ENCODE peak calls at places on chromosomes 1 and 21, in nine cellular contexts. Q, Y, E, C, T, R, J, P and L are unnamed samples. For H3K36me3, the result is how much of the 10 kb centered on the place peaks cover.

GRCh38 chr1:160779662-160780397 is 16.1 kb upstream of the LY9 start:
- DNase-seq in Q (peak), Y (no peak), E (no peak), C (peak), T (no peak), R (peak), J (no peak), P (no peak), L (peak)

GRCh38 chr1:224041032-224041431 is 72.9 kb upstream of the FBXO28 start:
- DNase-seq in Q (no peak), Y (no peak), E (no peak), C (no peak), T (no peak), R (no peak), J (no peak), P (no peak), L (no peak)

GRCh38 chr1:154006136-154006535 is 15.6 kb downstream of the RPS27 start:
- DNase-seq in Q (no peak), Y (peak), E (peak), C (no peak), T (peak), R (no peak), J (no peak), P (no peak), L (no peak)

GRCh38 chr1:245715970-245716369 is 561.2 kb downstream of the KIF26B start:
- DNase-seq in Q (no peak), Y (peak), E (peak), C (no peak), T (peak), R (no peak), J (no peak), P (no peak), L (peak)

GRCh38 chr1:238861342-238861741 is 525.0 kb upstream of the CHRM3 start:
- DNase-seq in Q (no peak), Y (peak), E (no peak), C (no peak), T (no peak), R (no peak), J (no peak), P (no peak), L (no peak)

GRCh38 chr1:29355375-29355774 is 119.1 kb downstream of the PTPRU start:
- DNase-seq in Q (no peak), Y (no peak), E (no peak), C (no peak), T (no peak), R (no peak), J (no peak), P (no peak), L (no peak)

GRCh38 chr1:211036701-211037494 is 97.0 kb downstream of the KCNH1 start:
- DNase-seq in Q (no peak), Y (peak), E (peak), C (no peak), T (peak), R (no peak), J (no peak), P (no peak), L (peak)

GRCh38 chr1:102790997-102791396 is 317.3 kb downstream of the COL11A1 start:
- DNase-seq in Q (no peak), Y (peak), E (peak), C (no peak), T (peak), R (no peak), J (no peak), P (no peak), L (no peak)

GRCh38 chr1:168405931-168406330 is 125.3 kb downstream of the TBX19 start:
- DNase-seq in Q (no peak), Y (peak), E (no peak), C (no peak), T (no peak), R (no peak), J (no peak), P (no peak), L (peak)

GRCh38 chr1:59903136-59903754 is 23.3 kb downstream of the CYP2J2 start:
- DNase-seq in Q (no peak), Y (peak), E (peak), C (peak), T (peak), R (peak), J (no peak), P (peak), L (no peak)

GRCh38 chr1:184866991-184867788 is 107.1 kb downstream of the NIBAN1 start:
- DNase-seq in Q (peak), Y (peak), E (peak), C (no peak), T (peak), R (no peak), J (no peak), P (no peak), L (no peak)

GRCh38 chr1:46166521-46167462 is 8.1 kb upstream of the TSPAN1 start:
- DNase-seq in Q (no peak), Y (no peak), E (no peak), C (no peak), T (peak), R (peak), J (no peak), P (no peak), L (no peak)

GRCh38 chr1:24600551-24600950 is 42.6 kb upstream of the SRRM1 start:
- DNase-seq in Q (no peak), Y (no peak), E (no peak), C (no peak), T (no peak), R (no peak), J (no peak), P (no peak), L (no peak)

GRCh38 chr1:246907472-246907871 is 24.3 kb downstream of the AHCTF1 start:
- DNase-seq in Q (no peak), Y (peak), E (peak), C (peak), T (peak), R (peak), J (no peak), P (no peak), L (no peak)

GRCh38 chr1:117573386-117574040 is 32.3 kb upstream of the TENT5C start:
- DNase-seq in Q (no peak), Y (peak), E (peak), C (no peak), T (peak), R (peak), J (no peak), P (no peak), L (peak)

GRCh38 chr1:185063719-185064118 is 18.4 kb downstream of the RNF2 start:
- DNase-seq in Q (no peak), Y (no peak), E (no peak), C (peak), T (no peak), R (no peak), J (no peak), P (no peak), L (no peak)

GRCh38 chr21:37904879-37905278 is 11.4 kb downstream of the KCNJ6 start:
- DNase-seq in Q (no peak), Y (peak), E (no peak), C (no peak), T (peak), R (no peak), J (no peak), P (no peak), L (no peak)

GRCh38 chr1:32239790-32240139 is 7.3 kb upstream of the FAM167B start:
- DNase-seq in Q (no peak), Y (no peak), E (no peak), C (no peak), T (no peak), R (peak), J (no peak), P (no peak), L (no peak)

GRCh38 chr1:32239335-32239734 is 7.7 kb upstream of the FAM167B start:
- DNase-seq in Q (no peak), Y (no peak), E (no peak), C (no peak), T (no peak), R (peak), J (no peak), P (no peak), L (no peak)

GRCh38 chr1:32241011-32241763 is 5.8 kb upstream of the FAM167B start:
- DNase-seq in Q (no peak), Y (peak), E (peak), C (peak), T (peak), R (peak), J (peak), P (peak), L (peak)

GRCh38 chr1:32240140-32240951 is 6.7 kb upstream of the FAM167B start:
- DNase-seq in Q (peak), Y (peak), E (no peak), C (no peak), T (peak), R (peak), J (peak), P (peak), L (peak)

DNA sequence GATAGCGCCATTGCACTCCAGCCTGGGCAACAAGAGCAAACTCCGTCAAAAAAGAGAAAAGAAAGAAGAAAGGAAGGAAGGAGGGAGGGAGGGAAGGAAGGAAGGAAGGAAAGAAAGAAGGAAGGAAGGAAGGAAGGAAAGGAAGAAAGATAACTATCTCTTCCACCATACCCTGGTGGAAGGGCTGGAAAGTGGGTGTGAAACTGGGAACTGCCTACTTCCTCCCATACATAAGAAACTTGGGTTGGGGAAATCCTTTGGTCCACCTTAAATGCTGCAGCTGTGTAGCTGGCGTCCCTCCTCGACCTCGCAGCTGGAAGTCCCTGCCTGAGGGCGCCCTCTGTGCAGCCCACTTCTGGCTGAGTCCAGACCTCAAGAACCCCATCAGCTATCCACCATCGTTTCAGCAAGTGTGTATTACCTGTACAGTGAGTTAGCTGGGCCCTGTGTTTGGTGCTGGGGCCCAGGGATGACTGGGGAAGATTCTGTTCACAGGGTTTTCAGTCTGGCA is 4.6 kb upstream of the FAM167B start:
- DNase-seq in Q (no peak), Y (no peak), E (no peak), C (no peak), T (peak), R (peak), J (no peak), P (no peak), L (peak)
- H3K4me3 ChIP-seq in Q (no peak), Y (no peak), E (no peak), C (no peak), T (no peak), R (no peak), J (no peak), P (no peak), L (no peak)

GRCh38 chr1:64836792-64837191 is 91.9 kb downstream of the RAVER2 start:
- DNase-seq in Q (no peak), Y (no peak), E (no peak), C (no peak), T (no peak), R (no peak), J (no peak), P (no peak), L (no peak)

GRCh38 chr1:64839270-64839669 is 94.4 kb downstream of the RAVER2 start:
- DNase-seq in Q (no peak), Y (no peak), E (no peak), C (no peak), T (no peak), R (no peak), J (no peak), P (no peak), L (no peak)

GRCh38 chr1:64838486-64838885 is 93.6 kb downstream of the RAVER2 start:
- DNase-seq in Q (no peak), Y (no peak), E (no peak), C (no peak), T (no peak), R (no peak), J (no peak), P (no peak), L (no peak)

GRCh38 chr1:64839732-64840405 is 95.0 kb downstream of the RAVER2 start:
- DNase-seq in Q (no peak), Y (no peak), E (no peak), C (no peak), T (no peak), R (no peak), J (no peak), P (no peak), L (no peak)

DNA sequence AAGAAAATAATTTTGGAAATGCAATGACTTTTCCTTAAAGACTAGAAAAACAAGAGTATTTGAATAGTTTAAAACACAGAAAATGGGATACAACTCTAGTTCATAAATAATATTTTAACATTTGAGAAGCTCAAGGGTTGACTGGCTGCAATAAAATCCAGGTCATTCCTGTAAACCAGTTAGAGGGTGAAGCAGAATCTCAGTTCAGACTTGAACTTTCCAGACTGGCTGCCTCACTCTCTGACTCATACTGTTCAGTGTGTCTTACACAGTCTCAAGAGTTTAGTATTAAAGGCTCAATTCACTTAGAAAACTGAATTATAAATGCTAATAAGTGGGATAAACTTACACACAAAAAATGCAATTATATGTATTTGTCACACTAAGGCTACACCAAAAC is 89.9 kb downstream of the RAVER2 start:
- DNase-seq in Q (no peak), Y (peak), E (peak), C (no peak), T (peak), R (no peak), J (no peak), P (no peak), L (no peak)
- H3K36me3 ChIP-seq in Q (half or more), Y (under half), E (half or more), C (under half), T (half or more), R (under half), J (under half), P (half or more), L (half or more)

GRCh38 chr1:232473900-232474299 is 156.0 kb downstream of the SIPA1L2 start:
- DNase-seq in Q (no peak), Y (no peak), E (no peak), C (no peak), T (no peak), R (no peak), J (no peak), P (no peak), L (no peak)

GRCh38 chr1:232473319-232473718 is 156.6 kb downstream of the SIPA1L2 start:
- DNase-seq in Q (no peak), Y (peak), E (peak), C (no peak), T (peak), R (no peak), J (no peak), P (peak), L (peak)

GRCh38 chr1:232472485-232473041 is 157.4 kb downstream of the SIPA1L2 start:
- DNase-seq in Q (no peak), Y (peak), E (peak), C (no peak), T (peak), R (no peak), J (no peak), P (no peak), L (no peak)

GRCh38 chr1:232476538-232476950 is 153.4 kb downstream of the SIPA1L2 start:
- DNase-seq in Q (no peak), Y (peak), E (peak), C (no peak), T (peak), R (no peak), J (no peak), P (no peak), L (no peak)

GRCh38 chr1:232474821-232475220 is 155.1 kb downstream of the SIPA1L2 start:
- DNase-seq in Q (no peak), Y (peak), E (peak), C (no peak), T (peak), R (no peak), J (no peak), P (no peak), L (no peak)
- H3K4me3 ChIP-seq in Q (no peak), Y (no peak), E (no peak), C (no peak), T (no peak), R (no peak), J (no peak), P (no peak), L (no peak)

GRCh38 chr1:31261916-31262315 is 22.2 kb upstream of the NKAIN1 start:
- DNase-seq in Q (no peak), Y (no peak), E (no peak), C (no peak), T (no peak), R (no peak), J (no peak), P (no peak), L (no peak)
- H3K36me3 ChIP-seq in Q (under half), Y (under half), E (under half), C (half or more), T (under half), R (under half), J (under half), P (half or more), L (half or more)

GRCh38 chr21:42652527-42653491 is 612 bp upstream of the PDE9A start:
- DNase-seq in Q (no peak), Y (peak), E (no peak), C (peak), T (peak), R (peak), J (no peak), P (peak), L (peak)
- H3K4me3 ChIP-seq in Q (no peak), Y (no peak), E (no peak), C (peak), T (no peak), R (peak), J (peak), P (peak), L (no peak)

DNA sequence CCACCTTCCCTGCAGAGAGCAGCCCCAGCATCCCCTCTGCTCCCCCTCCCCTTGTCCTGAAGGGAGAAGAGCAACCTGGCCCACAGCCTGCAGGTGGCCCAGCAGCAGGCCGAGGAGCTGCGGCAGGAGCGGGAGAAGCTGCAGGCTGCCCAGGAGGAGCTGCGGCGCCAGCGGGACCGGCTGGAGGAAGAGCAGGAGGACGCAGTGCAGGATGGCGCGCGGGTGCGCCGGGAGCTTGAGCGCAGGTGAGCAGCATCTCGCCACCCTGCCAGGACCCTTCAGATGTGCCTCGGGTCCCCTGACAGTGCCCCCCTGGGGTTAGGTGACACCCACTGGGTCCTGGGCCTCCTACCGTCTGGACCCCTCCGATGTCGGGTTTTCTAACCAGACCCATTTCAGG is 22.3 kb downstream of the CROCC start:
- DNase-seq in Q (no peak), Y (no peak), E (no peak), C (no peak), T (no peak), R (no peak), J (no peak), P (no peak), L (no peak)
- H3K36me3 ChIP-seq in Q (under half), Y (under half), E (under half), C (under half), T (under half), R (under half), J (under half), P (under half), L (under half)